ENCODE peak calls at places on chromosomes 12 and 14, in seven cellular contexts. X is GF-D8; Z is stimulated activated naive CD4-positive, alpha-beta T cell; N is transverse colon; S is activated CD8-positive, alpha-beta memory T cell treated with anti-CD3 and anti-CD28 coated beads for 4 hours; H is amniotic epithelial cell; T is stimulated activated CD8-positive, alpha-beta memory T cell treated with anti-CD3 and anti-CD28 coated beads, Interleukin-2, amount 100 ng/mL, for 48 hours. M is an unnamed sample.

GRCh38 chr12:3135522-3136461 is 58.6 kb downstream of the TSPAN9 start:
- DNase-seq in H (peak), X (no peak), T (no peak), N (peak), Z (peak), S (no peak), M (peak)

GRCh38 chr12:99020871-99021270 is 375.8 kb downstream of the APAF1 start:
- DNase-seq in S (no peak), T (no peak), N (no peak), Z (no peak), H (no peak), X (no peak), M (no peak)

GRCh38 chr12:15244341-15244740 is 23.1 kb upstream of the RERG start:
- DNase-seq in Z (no peak), S (no peak), N (no peak), H (no peak), T (no peak), X (no peak), M (no peak)

GRCh38 chr12:25332143-25332542 is 81.4 kb upstream of the KRAS start:
- DNase-seq in Z (no peak), H (no peak), T (no peak), S (no peak), N (no peak), X (no peak), M (no peak)

GRCh38 chr14:77238996-77239395 is 32.0 kb downstream of the NGB start:
- DNase-seq in X (no peak), Z (no peak), H (no peak), S (no peak), N (no peak), T (no peak), M (no peak)

GRCh38 chr14:23568600-23569310 is 1.2 kb upstream of the AP1G2 start:
- DNase-seq in X (peak), N (no peak), H (no peak), T (no peak), Z (no peak), S (no peak), M (no peak)

GRCh38 chr12:47216150-47216677 is 136.5 kb upstream of the AMIGO2 start:
- DNase-seq in H (no peak), Z (peak), N (peak), X (peak), S (no peak), T (peak), M (no peak)

GRCh38 chr14:103862393-103862782 is 15.0 kb upstream of the PPP1R13B start:
- DNase-seq in H (no peak), N (no peak), T (no peak), S (no peak), Z (no peak), X (no peak), M (no peak)

GRCh38 chr14:60179296-60179924 is 14.2 kb upstream of the DHRS7 start:
- DNase-seq in S (no peak), X (no peak), H (no peak), T (no peak), N (no peak), Z (no peak), M (no peak)

GRCh38 chr14:72701610-72702009 is 192.3 kb downstream of the DPF3 start:
- DNase-seq in T (no peak), N (no peak), S (no peak), H (no peak), X (no peak), Z (no peak), M (no peak)

GRCh38 chr12:120367924-120368788 is 808 bp downstream of the MSI1 start:
- DNase-seq in S (no peak), N (peak), Z (no peak), H (no peak), T (no peak), X (no peak), M (no peak)

GRCh38 chr12:115990241-115990640 is 287.3 kb downstream of the MED13L start:
- DNase-seq in T (no peak), N (no peak), Z (no peak), S (no peak), H (no peak), X (no peak), M (no peak)

GRCh38 chr12:69933115-69933552 is 108.1 kb downstream of the MYRFL start:
- DNase-seq in T (no peak), N (no peak), X (no peak), Z (no peak), H (no peak), S (no peak), M (peak)

GRCh38 chr14:68569546-68569908 is 223.3 kb downstream of the ZFP36L1 start:
- DNase-seq in X (no peak), N (no peak), Z (no peak), H (no peak), T (no peak), S (no peak), M (peak)

GRCh38 chr14:68513838-68514610 is 278.8 kb downstream of the ZFP36L1 start:
- DNase-seq in H (no peak), Z (no peak), N (no peak), X (no peak), S (no peak), T (no peak), M (no peak)

GRCh38 chr12:94676922-94677321 is 26.6 kb upstream of the TMCC3 start:
- DNase-seq in H (no peak), S (no peak), X (no peak), Z (no peak), N (no peak), T (no peak), M (no peak)